ENCODE peak calls at places on chromosomes 7 and 10, in nine cellular contexts. Q is endodermal cell; B is left ventricle myocardium inferior; Y is H7; H is uterus; K is tibial artery; D is CD4-positive, CD25-positive, alpha-beta regulatory T cell; S is AG04450; C is CD8-positive, alpha-beta memory T cell. X is an unnamed sample.

GRCh38 chr10:375885-376505 is 240.7 kb downstream of the ZMYND11 start:
- DNase-seq in Q (no peak), B (no peak), Y (no peak), H (no peak), K (no peak), D (no peak), S (no peak), C (no peak), X (no peak)

GRCh38 chr7:128203710-128204214 is 37.3 kb upstream of the LEP start:
- DNase-seq in Q (no peak), B (no peak), Y (no peak), H (no peak), K (no peak), D (no peak), S (no peak), C (no peak), X (no peak)

GRCh38 chr10:59672150-59672875 is 37.3 kb downstream of the SLC16A9 start:
- DNase-seq in Q (no peak), B (no peak), Y (no peak), H (no peak), K (no peak), D (no peak), S (no peak), C (no peak), X (no peak)

GRCh38 chr10:93821051-93821772 is 63.5 kb downstream of the LGI1 start:
- DNase-seq in Q (no peak), B (no peak), Y (peak), H (no peak), K (no peak), D (peak), S (no peak), C (no peak), X (no peak)

GRCh38 chr7:50264908-50265307 is 39.6 kb upstream of the IKZF1 start:
- DNase-seq in Q (no peak), B (no peak), Y (no peak), H (no peak), K (no peak), D (peak), S (no peak), C (no peak), X (no peak)

GRCh38 chr7:86407291-86407690 is 236.4 kb upstream of the GRM3 start:
- DNase-seq in Q (no peak), B (no peak), Y (no peak), H (no peak), K (no peak), D (no peak), S (no peak), C (no peak), X (no peak)

GRCh38 chr10:128165536-128165935 is 39.3 kb upstream of the MKI67 start:
- DNase-seq in Q (no peak), B (no peak), Y (no peak), H (no peak), K (no peak), D (no peak), S (no peak), C (no peak), X (no peak)

GRCh38 chr10:29160110-29160669 is 128.7 kb upstream of the LYZL1 start:
- DNase-seq in Q (peak), B (no peak), Y (no peak), H (no peak), K (no peak), D (no peak), S (no peak), C (no peak), X (no peak)

GRCh38 chr10:86716466-86716865 is 40.0 kb upstream of the BMPR1A start:
- DNase-seq in Q (no peak), B (no peak), Y (peak), H (no peak), K (peak), D (no peak), S (no peak), C (no peak), X (peak)

GRCh38 chr10:32982911-32983310 is 24.9 kb upstream of the ITGB1 start:
- DNase-seq in Q (no peak), B (no peak), Y (no peak), H (no peak), K (no peak), D (no peak), S (no peak), C (no peak), X (no peak)

GRCh38 chr10:1159131-1160061 is 103.2 kb downstream of the WDR37 start:
- DNase-seq in Q (peak), B (no peak), Y (peak), H (no peak), K (peak), D (no peak), S (no peak), C (no peak), X (peak)

GRCh38 chr10:103812004-103812403 is 43.4 kb downstream of the SH3PXD2A start:
- DNase-seq in Q (no peak), B (no peak), Y (no peak), H (no peak), K (no peak), D (no peak), S (no peak), C (no peak), X (no peak)

GRCh38 chr10:6563075-6563474 is 17.0 kb downstream of the PRKCQ start:
- DNase-seq in Q (no peak), B (no peak), Y (no peak), H (no peak), K (no peak), D (peak), S (no peak), C (no peak), X (no peak)

GRCh38 chr7:32481176-32481575 is 9.0 kb downstream of the LSM5 start:
- DNase-seq in Q (no peak), B (no peak), Y (no peak), H (no peak), K (no peak), D (no peak), S (no peak), C (no peak), X (no peak)

GRCh38 chr7:27906385-27907091 is 166.6 kb downstream of the TAX1BP1 start:
- DNase-seq in Q (no peak), B (no peak), Y (no peak), H (no peak), K (no peak), D (no peak), S (no peak), C (no peak), X (no peak)

GRCh38 chr7:120114626-120115025 is 158.3 kb upstream of the KCND2 start:
- DNase-seq in Q (no peak), B (no peak), Y (no peak), H (no peak), K (no peak), D (no peak), S (no peak), C (no peak), X (no peak)

GRCh38 chr7:145036592-145037386 is 200.9 kb upstream of the TPK1 start:
- DNase-seq in Q (peak), B (no peak), Y (no peak), H (no peak), K (no peak), D (peak), S (no peak), C (no peak), X (no peak)

GRCh38 chr7:20444041-20444440 is 113.3 kb downstream of the ITGB8 start:
- DNase-seq in Q (no peak), B (no peak), Y (no peak), H (no peak), K (no peak), D (no peak), S (no peak), C (no peak), X (no peak)

GRCh38 chr10:132681858-132682755 is 103.8 kb downstream of the NKX6-2 start:
- DNase-seq in Q (peak), B (no peak), Y (no peak), H (peak), K (peak), D (no peak), S (no peak), C (no peak), X (peak)

GRCh38 chr7:1623810-1624209 is 46.3 kb upstream of the ELFN1 start:
- DNase-seq in Q (no peak), B (no peak), Y (peak), H (no peak), K (no peak), D (no peak), S (no peak), C (no peak), X (no peak)

GRCh38 chr7:55556031-55556430 is 16.3 kb downstream of the VOPP1 start:
- DNase-seq in Q (peak), B (no peak), Y (no peak), H (no peak), K (no peak), D (no peak), S (no peak), C (no peak), X (no peak)

GRCh38 chr7:55555160-55555559 is 17.1 kb downstream of the VOPP1 start:
- DNase-seq in Q (no peak), B (no peak), Y (no peak), H (no peak), K (no peak), D (no peak), S (no peak), C (no peak), X (no peak)

GRCh38 chr7:55554055-55554454 is 18.2 kb downstream of the VOPP1 start:
- DNase-seq in Q (no peak), B (no peak), Y (no peak), H (no peak), K (no peak), D (no peak), S (no peak), C (no peak), X (no peak)

GRCh38 chr7:55557666-55558188 is 14.6 kb downstream of the VOPP1 start:
- DNase-seq in Q (peak), B (no peak), Y (peak), H (no peak), K (no peak), D (peak), S (no peak), C (no peak), X (no peak)

GRCh38 chr7:55556492-55556891 is 15.8 kb downstream of the VOPP1 start:
- DNase-seq in Q (no peak), B (no peak), Y (no peak), H (no peak), K (no peak), D (no peak), S (no peak), C (no peak), X (no peak)
- H3K4me3 ChIP-seq in Q (no peak), B (no peak), Y (no peak), H (no peak), K (no peak), D (no peak), S (no peak), C (no peak), X (no peak)

DNA sequence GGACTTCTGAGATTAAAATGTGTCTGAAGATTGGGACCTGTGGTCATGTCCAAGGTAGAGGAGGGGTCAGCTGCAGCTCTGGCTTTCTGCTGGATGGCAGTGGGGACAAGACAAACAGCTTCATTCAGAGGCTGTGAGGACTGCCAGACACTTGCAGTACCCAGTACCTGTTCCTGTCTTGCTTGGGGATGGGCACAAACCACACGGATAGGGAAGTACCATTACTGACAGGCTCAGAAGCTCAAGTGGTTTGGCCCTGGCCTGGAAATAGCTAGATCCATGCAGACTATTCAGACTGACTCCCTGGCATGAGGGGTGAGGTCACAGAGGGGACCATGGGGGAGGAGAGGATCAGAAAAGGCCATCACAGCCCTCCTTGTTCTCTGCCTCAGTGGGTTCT is 56.0 kb upstream of the COMTD1 start:
- DNase-seq in Q (no peak), B (no peak), Y (no peak), H (no peak), K (no peak), D (no peak), S (no peak), C (no peak), X (no peak)
- H3K4me3 ChIP-seq in Q (no peak), B (no peak), Y (no peak), H (no peak), K (no peak), D (no peak), S (no peak), C (no peak), X (no peak)

DNA sequence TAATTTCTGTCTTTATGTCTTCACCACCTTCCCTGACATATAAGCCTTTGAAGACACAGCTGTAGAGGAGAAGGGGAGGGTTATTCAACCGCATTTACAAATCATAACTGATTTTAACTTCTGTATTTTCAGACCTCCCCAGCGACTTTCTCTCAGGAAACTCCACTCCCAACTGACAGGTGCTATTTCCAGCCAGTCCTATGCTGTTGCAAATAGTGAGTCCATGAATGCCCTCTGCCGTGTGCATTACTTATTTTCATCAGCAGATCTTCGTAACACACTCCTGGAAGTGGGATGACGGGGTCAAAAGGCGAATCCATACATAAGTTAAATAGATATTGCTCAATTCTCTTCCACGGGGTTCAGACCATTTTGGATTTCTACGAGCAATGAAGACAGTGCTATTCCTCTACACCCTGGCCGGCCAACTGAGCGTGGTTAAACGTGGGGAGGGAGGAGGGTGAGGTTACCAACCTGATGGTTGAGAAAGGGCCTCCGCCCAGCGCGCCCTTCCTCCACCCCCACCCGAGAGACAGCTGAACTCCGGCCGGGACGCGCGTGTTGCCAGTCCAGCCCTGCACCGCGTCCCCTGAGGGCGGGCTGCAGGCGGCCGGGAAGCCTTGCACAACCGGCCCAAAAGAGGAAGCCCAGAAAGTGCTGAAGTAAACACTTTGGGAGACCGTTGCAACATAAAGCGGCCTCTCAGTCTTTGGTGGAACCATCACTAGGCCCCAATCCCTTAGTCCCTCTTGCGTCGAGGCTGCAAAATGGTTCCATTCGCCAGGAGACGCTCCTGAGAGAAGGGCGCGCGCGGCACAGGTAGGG is at the start of gene APBB1IP:
- DNase-seq in Q (peak), B (peak), Y (peak), H (no peak), K (peak), D (peak), S (no peak), C (no peak), X (no peak)
- H3K4me3 ChIP-seq in Q (no peak), B (peak), Y (peak), H (no peak), K (peak), D (peak), S (no peak), C (peak), X (peak)

GRCh38 chr10:131650771-131651673 is 249.8 kb upstream of the PPP2R2D start:
- DNase-seq in Q (peak), B (no peak), Y (peak), H (no peak), K (no peak), D (no peak), S (no peak), C (no peak), X (peak)
- H3K4me3 ChIP-seq in Q (no peak), B (no peak), Y (no peak), H (no peak), K (no peak), D (no peak), S (no peak), C (no peak), X (no peak)

GRCh38 chr7:98617960-98618418 is 904 bp downstream of the NPTX2 start:
- DNase-seq in Q (peak), B (no peak), Y (peak), H (no peak), K (no peak), D (no peak), S (no peak), C (no peak), X (no peak)

GRCh38 chr7:98616381-98617050 is 569 bp upstream of the NPTX2 start:
- DNase-seq in Q (peak), B (no peak), Y (peak), H (no peak), K (no peak), D (no peak), S (no peak), C (no peak), X (no peak)

GRCh38 chr7:98618786-98619185 is 1.7 kb downstream of the NPTX2 start:
- DNase-seq in Q (no peak), B (no peak), Y (no peak), H (no peak), K (no peak), D (no peak), S (no peak), C (no peak), X (no peak)

GRCh38 chr7:98619450-98620321 is 2.6 kb downstream of the NPTX2 start:
- DNase-seq in Q (peak), B (peak), Y (peak), H (no peak), K (no peak), D (no peak), S (no peak), C (no peak), X (no peak)

DNA sequence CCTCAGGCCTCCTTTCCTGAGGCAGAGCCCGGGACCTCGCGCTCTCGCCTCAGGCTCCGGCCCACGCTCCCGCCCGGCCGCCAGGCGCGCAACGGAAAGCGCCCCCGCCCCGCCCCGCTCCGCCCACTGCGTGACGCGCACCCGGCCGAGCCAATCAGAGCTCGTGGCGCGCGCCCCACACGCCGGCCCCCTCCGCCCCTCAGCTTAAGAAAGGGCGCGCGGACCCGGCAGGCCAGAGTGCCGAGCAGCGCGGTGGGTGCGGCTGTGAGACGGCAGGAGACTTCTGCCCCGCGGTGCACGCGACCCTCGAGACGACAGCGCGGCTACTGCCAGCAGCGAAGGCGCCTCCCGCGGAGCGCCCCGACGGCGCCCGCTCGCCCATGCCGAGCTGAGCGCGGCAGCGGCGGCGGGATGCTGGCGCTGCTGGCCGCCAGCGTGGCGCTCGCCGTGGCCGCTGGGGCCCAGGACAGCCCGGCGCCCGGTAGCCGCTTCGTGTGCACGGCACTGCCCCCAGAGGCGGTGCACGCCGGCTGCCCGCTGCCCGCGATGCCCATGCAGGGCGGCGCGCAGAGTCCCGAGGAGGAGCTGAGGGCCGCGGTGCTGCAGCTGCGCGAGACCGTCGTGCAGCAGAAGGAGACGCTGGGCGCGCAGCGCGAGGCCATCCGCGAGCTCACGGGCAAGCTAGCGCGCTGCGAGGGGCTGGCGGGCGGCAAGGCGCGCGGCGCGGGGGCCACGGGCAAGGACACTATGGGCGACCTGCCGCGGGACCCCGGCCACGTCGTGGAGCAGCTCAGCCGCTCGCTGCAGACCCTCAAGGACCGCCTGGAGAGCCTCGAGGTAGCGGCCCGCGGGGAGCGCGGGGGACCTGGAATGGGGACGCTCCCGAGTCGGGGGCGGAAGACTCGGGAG is at the start of gene NPTX2:
- DNase-seq in Q (peak), B (peak), Y (peak), H (no peak), K (peak), D (peak), S (no peak), C (no peak), X (no peak)
- H3K4me3 ChIP-seq in Q (peak), B (peak), Y (peak), H (no peak), K (peak), D (no peak), S (no peak), C (no peak), X (peak)

DNA sequence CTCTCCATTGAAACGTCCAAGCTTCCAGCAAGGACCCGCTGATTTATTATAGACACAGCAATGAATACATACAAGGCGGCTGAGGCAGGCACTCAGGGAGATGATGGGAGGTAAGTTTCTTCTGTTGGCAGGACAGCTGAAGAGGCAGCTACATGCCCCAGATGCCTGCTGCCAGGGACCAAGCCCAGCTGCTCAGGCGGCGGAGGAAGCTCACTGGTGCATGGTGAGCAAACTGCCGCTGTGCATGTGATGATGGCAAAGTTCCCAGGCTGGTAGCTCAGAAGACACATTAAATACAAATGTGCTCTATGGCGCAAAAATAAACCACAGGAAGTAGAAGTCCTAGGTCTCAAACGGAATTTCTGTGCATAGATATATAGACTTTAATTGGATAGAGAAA is 2.3 kb downstream of the DNTT start:
- DNase-seq in Q (no peak), B (peak), Y (no peak), H (no peak), K (peak), D (no peak), S (no peak), C (no peak), X (no peak)
- H3K4me3 ChIP-seq in Q (no peak), B (no peak), Y (no peak), H (no peak), K (no peak), D (no peak), S (no peak), C (no peak), X (no peak)

DNA sequence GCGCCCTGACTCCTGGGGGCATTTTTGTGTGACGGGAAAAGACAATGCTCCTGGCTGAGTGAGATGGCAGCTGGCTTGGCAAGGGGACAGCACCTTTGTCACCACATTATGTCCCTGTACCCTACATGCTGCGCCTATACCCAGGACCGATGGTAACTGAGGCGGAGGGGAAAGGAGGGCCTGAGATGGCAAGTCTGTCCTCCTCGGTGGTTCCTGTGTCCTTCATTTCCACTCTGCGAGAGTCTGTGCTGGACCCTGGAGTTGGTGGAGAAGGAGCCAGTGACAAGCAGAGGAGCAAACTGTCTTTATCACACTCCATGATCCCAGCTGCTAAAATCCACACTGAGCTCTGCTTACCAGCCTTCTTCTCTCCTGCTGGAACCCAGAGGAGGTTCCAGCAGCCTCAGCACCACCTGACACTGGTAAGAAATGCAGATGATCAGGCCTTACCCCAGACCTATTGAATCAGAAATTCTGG is at the start of gene ARMS2:
- DNase-seq in Q (no peak), B (no peak), Y (no peak), H (no peak), K (no peak), D (no peak), S (no peak), C (no peak), X (no peak)
- H3K4me3 ChIP-seq in Q (no peak), B (no peak), Y (no peak), H (no peak), K (no peak), D (no peak), S (no peak), C (no peak), X (no peak)